ENCODE peak calls at places on chromosomes 4 and X, in four cellular contexts. S, I, M and V are unnamed samples.

GRCh38 chr4:104772849-104773248 is 278.2 kb upstream of the CXXC4 start:
- DNase-seq in M (no peak), S (no peak), I (no peak), V (no peak)

GRCh38 chrX:49166914-49167739 is 4.6 kb downstream of the MAGIX start:
- DNase-seq in M (peak; percentile 59), S (peak; percentile 72), I (peak; percentile 83), V (peak; percentile 91)

GRCh38 chrX:100648601-100649417 is 4.8 kb downstream of the SRPX2 start:
- DNase-seq in S (peak; percentile 57), M (no peak), I (no peak), V (no peak)

GRCh38 chr4:140395668-140396067 is 22.2 kb downstream of the SCOC start:
- DNase-seq in S (no peak), M (no peak), I (no peak), V (no peak)

GRCh38 chr4:41935652-41936021 is 408 bp downstream of the TMEM33 start:
- DNase-seq in I (no peak), S (no peak), M (no peak), V (no peak)

GRCh38 chrX:149470960-149471359 is 34.1 kb downstream of the IDS start:
- DNase-seq in I (peak; percentile 75), M (peak; percentile 36), S (peak; percentile 68), V (peak; percentile 90)

GRCh38 chr4:186169333-186169941 is 21.9 kb upstream of the CYP4V2 start:
- DNase-seq in S (no peak), I (no peak), M (no peak), V (no peak)

GRCh38 chrX:134580947-134581346 is 77.3 kb downstream of the PLAC1 start:
- DNase-seq in S (no peak), M (no peak), I (no peak), V (no peak)

GRCh38 chrX:10922158-10922557 is 189.0 kb upstream of the HCCS start:
- DNase-seq in I (no peak), M (no peak), S (no peak), V (no peak)

GRCh38 chrX:32893751-32894150 is 317.6 kb downstream of the DMD start:
- DNase-seq in M (no peak), I (no peak), S (no peak), V (no peak)

GRCh38 chrX:7925867-7926472 is 1.2 kb downstream of the PNPLA4 start:
- DNase-seq in I (no peak), S (no peak), M (peak; percentile 59), V (peak; percentile 82)

GRCh38 chr4:8021796-8022195 is 82.1 kb upstream of the AFAP1 start:
- DNase-seq in I (no peak), M (no peak), S (no peak), V (no peak)

GRCh38 chr4:13597604-13598003 is 29.9 kb downstream of the BOD1L1 start:
- DNase-seq in M (no peak), S (no peak), I (no peak), V (no peak)

GRCh38 chrX:11151799-11152591 is 40.9 kb downstream of the HCCS start:
- DNase-seq in M (no peak), I (no peak), S (no peak), V (no peak)

GRCh38 chr4:112860731-112861377 is 188.6 kb upstream of the ANK2 start:
- DNase-seq in S (no peak), M (no peak), I (no peak), V (no peak)

GRCh38 chr4:99736846-99737245 is 79.2 kb upstream of the C4orf54 start:
- DNase-seq in M (no peak), I (no peak), S (no peak), V (no peak)
- TF ChIP-seq POLR2A in M (no peak), I (no peak), S (no peak), V (no peak)

DNA sequence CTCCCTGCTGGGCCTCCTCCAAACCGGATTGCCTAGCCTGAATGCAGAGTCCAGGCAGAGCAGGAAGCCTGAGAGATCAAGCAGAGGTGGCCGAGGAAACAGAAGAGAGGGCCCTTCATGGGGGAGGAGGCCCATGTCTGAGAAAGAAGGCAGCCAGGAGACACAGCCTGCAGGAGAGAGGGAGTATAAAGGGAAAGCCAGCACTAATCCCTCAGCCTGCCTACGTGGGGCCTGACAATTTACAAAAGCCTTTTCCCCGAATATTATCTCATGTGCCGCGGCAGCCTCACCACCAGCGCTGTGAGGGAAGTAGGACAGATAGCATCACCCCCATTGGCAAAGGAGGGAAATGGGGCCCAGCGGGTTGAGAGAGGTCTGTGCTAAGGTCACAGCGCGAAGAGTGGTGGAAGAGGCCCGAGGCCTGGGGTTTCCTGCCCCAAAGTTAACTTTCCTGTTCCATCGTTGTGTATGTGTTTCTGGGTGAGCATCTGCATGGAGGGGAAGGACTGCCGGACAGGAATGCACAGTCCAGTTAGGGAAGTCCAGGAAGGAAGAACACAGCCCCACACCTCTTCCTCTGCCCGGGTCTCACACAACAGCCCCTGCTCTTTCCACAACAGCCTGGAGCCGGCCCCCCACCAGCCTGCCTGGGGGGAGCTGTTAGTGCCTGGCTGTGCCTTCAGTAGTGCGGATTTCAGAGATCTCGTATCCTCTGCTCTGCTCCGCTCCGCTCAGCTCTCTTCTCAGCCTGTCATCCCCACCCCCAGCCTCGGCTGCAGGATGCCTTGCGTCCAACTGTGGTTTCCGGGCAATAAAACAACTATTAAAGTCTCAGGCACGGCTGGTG is 50.9 kb upstream of the BCOR start:
- DNase-seq in I (no peak), S (no peak), M (no peak), V (peak; percentile 80)
- H3K4me1 ChIP-seq in I (peaks cover 42% of the 10 kb centered on the region), S (no peaks in the 10 kb centered on the region), M (peaks cover 23% of the 10 kb centered on the region), V (peaks cover 47% of the 10 kb centered on the region)

GRCh38 chrX:107748490-107748889 is 27.1 kb downstream of the TSC22D3 start:
- DNase-seq in M (no peak), I (no peak), S (no peak), V (no peak)

GRCh38 chrX:107744868-107745267 is 30.7 kb downstream of the TSC22D3 start:
- DNase-seq in S (no peak), I (no peak), M (no peak), V (no peak)

GRCh38 chrX:107751127-107751526 is 24.5 kb downstream of the TSC22D3 start:
- DNase-seq in S (no peak), M (no peak), I (no peak), V (no peak)

GRCh38 chrX:107750263-107750662 is 25.3 kb downstream of the TSC22D3 start:
- DNase-seq in I (no peak), M (no peak), S (no peak), V (no peak)

DNA sequence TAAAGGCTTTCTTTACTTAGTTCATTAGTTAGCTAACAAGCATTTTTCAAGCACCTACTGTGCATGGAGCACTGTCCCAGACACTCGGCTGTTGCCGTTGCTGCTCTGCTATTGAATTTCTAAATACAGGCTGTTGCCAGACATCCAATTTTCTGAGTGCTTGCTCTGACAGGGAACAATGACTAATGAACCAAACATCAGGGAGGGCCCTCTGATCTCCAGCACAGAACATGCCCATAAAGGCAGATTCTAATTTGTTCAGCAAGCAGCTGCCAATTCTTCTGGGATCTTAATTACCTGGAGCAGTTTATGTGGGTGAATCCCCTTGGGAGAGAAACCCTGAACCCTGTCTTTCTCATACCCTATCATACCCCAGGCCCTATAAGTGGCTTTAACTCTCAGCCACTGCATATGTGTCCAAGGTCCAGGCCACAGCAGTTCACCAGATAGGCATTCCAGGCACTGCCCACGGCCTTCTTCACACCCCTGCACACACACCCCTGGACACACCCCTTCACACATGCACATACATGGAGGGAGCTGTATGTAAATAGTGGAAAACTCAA is 27.9 kb downstream of the TSC22D3 start:
- DNase-seq in I (no peak), S (peak; percentile 31), M (no peak), V (no peak)
- TF ChIP-seq POLR2A in I (no peak), S (peak; percentile 22), M (no peak), V (no peak)

GRCh38 chr4:6988016-6988715 is 55.0 kb upstream of the TADA2B start:
- DNase-seq in S (no peak), M (no peak), I (no peak), V (no peak)

GRCh38 chr4:6990661-6991060 is 52.5 kb upstream of the TADA2B start:
- DNase-seq in I (no peak), M (no peak), S (no peak), V (no peak)

GRCh38 chr4:6991249-6991648 is 51.9 kb upstream of the TADA2B start:
- DNase-seq in M (no peak), I (no peak), S (no peak), V (no peak)

GRCh38 chr4:6987566-6987920 is 55.6 kb upstream of the TADA2B start:
- DNase-seq in I (no peak), M (no peak), S (no peak), V (no peak)

DNA sequence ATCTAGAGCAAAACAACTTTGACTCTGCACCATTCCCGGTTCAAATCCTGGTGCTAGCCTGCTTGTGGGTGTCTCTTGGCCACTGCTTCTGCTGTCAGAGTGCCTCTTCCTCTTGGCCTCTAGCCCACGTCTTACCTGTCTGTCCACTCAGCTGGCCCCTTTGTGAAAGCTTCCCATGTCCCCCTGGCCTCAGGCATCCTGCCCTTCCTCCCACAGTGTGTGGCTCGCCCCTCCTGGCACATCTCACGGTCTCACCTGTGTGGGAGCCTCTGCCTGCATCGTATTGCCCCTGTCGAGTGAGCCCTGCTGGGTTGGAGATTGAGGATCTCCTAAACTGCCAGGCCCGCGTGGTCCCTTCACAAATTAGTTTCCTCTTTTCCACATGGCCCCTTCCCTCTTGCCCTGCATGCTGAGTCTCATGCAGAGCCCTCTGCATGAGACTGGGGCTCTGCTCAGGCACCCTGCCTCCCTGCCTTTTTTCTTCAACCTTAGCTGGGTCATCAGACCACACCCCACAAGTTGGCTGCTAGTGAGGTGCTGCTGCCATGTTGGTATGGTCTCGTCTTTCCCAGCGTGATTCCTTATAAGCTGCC is 53.7 kb upstream of the TADA2B start:
- DNase-seq in M (no peak), S (no peak), I (no peak), V (no peak)
- H3K4me1 ChIP-seq in M (peaks cover 59% of the 10 kb centered on the region), S (peaks cover 9% of the 10 kb centered on the region), I (peaks cover 74% of the 10 kb centered on the region), V (peaks cover 62% of the 10 kb centered on the region)

DNA sequence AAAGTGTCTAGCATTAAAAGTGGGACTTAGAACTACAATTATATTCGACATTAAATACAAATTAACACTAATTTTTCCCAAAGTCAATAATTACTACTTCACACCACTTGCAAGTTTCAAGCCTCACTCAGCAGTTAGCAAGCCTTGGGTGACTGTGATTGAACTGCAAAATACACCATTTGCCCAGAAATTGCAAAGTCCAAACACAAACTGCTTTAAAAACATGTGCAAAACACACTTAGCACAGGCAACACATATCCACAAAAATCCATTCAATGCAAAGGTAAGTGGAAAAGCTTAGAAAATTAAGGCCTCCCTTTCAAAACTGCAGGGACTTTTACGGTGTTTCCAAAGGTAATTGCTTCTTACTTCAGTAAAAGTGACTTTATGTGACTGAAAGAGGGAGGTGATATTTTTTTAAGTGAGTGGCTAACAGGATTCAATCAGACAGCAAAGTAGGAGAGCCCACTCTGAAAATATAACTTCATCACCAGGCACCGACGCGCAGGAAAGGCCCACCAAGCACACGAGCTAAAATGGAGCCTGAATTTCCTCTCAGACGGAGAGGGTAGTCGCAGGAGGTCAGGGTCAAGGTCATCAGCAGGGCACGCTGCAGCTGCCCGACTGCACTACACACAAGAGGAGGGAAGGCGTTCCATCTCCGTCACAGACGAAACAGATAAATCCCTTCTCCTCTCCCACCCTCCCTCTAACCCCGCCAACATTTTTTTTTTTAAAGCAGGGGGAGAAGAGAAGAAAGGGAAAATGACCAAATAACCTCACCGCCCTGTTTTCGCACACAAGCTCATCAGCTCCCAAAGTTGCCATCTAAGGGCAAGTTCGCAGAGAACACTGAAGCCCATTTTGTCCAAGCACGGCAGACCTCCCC is 3.1 kb downstream of the ZNF827 start:
- DNase-seq in M (peak; percentile 55), I (no peak), S (peak; percentile 33), V (no peak)
- TF ChIP-seq POLR2A in M (no peak), I (no peak), S (no peak), V (no peak)